ENCODE peak calls at places on chromosomes 13 and 19, in seven cellular contexts. One of them, this sample, is unnamed.

GRCh38 chr13:111850458-111850857 is 216.5 kb upstream of the SOX1 start:
- DNase-seq in left ventricle myocardium inferior: no peak
- DNase-seq in head of caudate nucleus: no peak
- DNase-seq in iris pigment epithelial cell: no peak
- DNase-seq in ELR: no peak
- DNase-seq in mucosa of descending colon: no peak
- DNase-seq in NCI-H510A: no peak
- DNase-seq in this sample: no peak

GRCh38 chr19:45637890-45638667 is 1.1 kb downstream of the EML2 start:
- DNase-seq in left ventricle myocardium inferior: no peak
- DNase-seq in head of caudate nucleus: no peak
- DNase-seq in iris pigment epithelial cell: peak; percentile 60
- DNase-seq in ELR: peak; percentile 51
- DNase-seq in mucosa of descending colon: peak; percentile 68
- DNase-seq in NCI-H510A: no peak
- DNase-seq in this sample: no peak

GRCh38 chr13:57632276-57633140 is 964 bp downstream of the PCDH17 start:
- DNase-seq in left ventricle myocardium inferior: no peak
- DNase-seq in head of caudate nucleus: peak; percentile 65
- DNase-seq in iris pigment epithelial cell: no peak
- DNase-seq in ELR: no peak
- DNase-seq in mucosa of descending colon: no peak
- DNase-seq in NCI-H510A: peak; percentile 17
- DNase-seq in this sample: peak; percentile 33

GRCh38 chr13:46575843-46576242 is 22.9 kb downstream of the LRCH1 start:
- DNase-seq in left ventricle myocardium inferior: no peak
- DNase-seq in head of caudate nucleus: no peak
- DNase-seq in iris pigment epithelial cell: peak; percentile 64
- DNase-seq in ELR: peak; percentile 84
- DNase-seq in mucosa of descending colon: no peak
- DNase-seq in NCI-H510A: no peak
- DNase-seq in this sample: no peak

GRCh38 chr19:13164370-13165090 is 14.3 kb downstream of the IER2 start:
- DNase-seq in left ventricle myocardium inferior: peak; percentile 77
- DNase-seq in head of caudate nucleus: peak; percentile 51
- DNase-seq in iris pigment epithelial cell: peak; percentile 18
- DNase-seq in ELR: peak; percentile 73
- DNase-seq in mucosa of descending colon: peak; percentile 81
- DNase-seq in NCI-H510A: peak; percentile 64
- DNase-seq in this sample: no peak

GRCh38 chr19:13022859-13023636 is 27.8 kb downstream of the NFIX start:
- DNase-seq in left ventricle myocardium inferior: peak; percentile 87
- DNase-seq in head of caudate nucleus: peak; percentile 88
- DNase-seq in iris pigment epithelial cell: peak; percentile 95
- DNase-seq in ELR: peak; percentile 92
- DNase-seq in mucosa of descending colon: peak; percentile 76
- DNase-seq in NCI-H510A: no peak
- DNase-seq in this sample: peak; percentile 75

GRCh38 chr13:73717632-73718031 is 416.6 kb downstream of the KLF12 start:
- DNase-seq in left ventricle myocardium inferior: no peak
- DNase-seq in head of caudate nucleus: no peak
- DNase-seq in iris pigment epithelial cell: peak; percentile 80
- DNase-seq in ELR: peak; percentile 41
- DNase-seq in mucosa of descending colon: no peak
- DNase-seq in NCI-H510A: no peak
- DNase-seq in this sample: no peak

GRCh38 chr19:8592231-8593009 is 15.2 kb upstream of the MYO1F start:
- DNase-seq in left ventricle myocardium inferior: peak; percentile 95
- DNase-seq in head of caudate nucleus: peak; percentile 72
- DNase-seq in iris pigment epithelial cell: peak; percentile 95
- DNase-seq in ELR: peak; percentile 75
- DNase-seq in mucosa of descending colon: peak; percentile 87
- DNase-seq in NCI-H510A: no peak
- DNase-seq in this sample: peak; percentile 74

GRCh38 chr19:7188682-7189629 is 105.3 kb downstream of the INSR start:
- DNase-seq in left ventricle myocardium inferior: no peak
- DNase-seq in head of caudate nucleus: no peak
- DNase-seq in iris pigment epithelial cell: no peak
- DNase-seq in ELR: no peak
- DNase-seq in mucosa of descending colon: no peak
- DNase-seq in NCI-H510A: peak; percentile 78
- DNase-seq in this sample: no peak

GRCh38 chr19:6590458-6591319 is at the start of gene CD70:
- DNase-seq in left ventricle myocardium inferior: no peak
- DNase-seq in head of caudate nucleus: no peak
- DNase-seq in iris pigment epithelial cell: no peak
- DNase-seq in ELR: no peak
- DNase-seq in mucosa of descending colon: peak; percentile 40
- DNase-seq in NCI-H510A: no peak
- DNase-seq in this sample: peak; percentile 37

GRCh38 chr19:41699968-41700323 is 8.5 kb upstream of the CEACAM5 start:
- DNase-seq in left ventricle myocardium inferior: no peak
- DNase-seq in head of caudate nucleus: no peak
- DNase-seq in iris pigment epithelial cell: no peak
- DNase-seq in ELR: no peak
- DNase-seq in mucosa of descending colon: peak; percentile 36
- DNase-seq in NCI-H510A: no peak
- DNase-seq in this sample: no peak

GRCh38 chr19:53945441-53945840 is 17.3 kb upstream of the CACNG8 start:
- DNase-seq in left ventricle myocardium inferior: no peak
- DNase-seq in head of caudate nucleus: no peak
- DNase-seq in iris pigment epithelial cell: peak; percentile 50
- DNase-seq in ELR: peak; percentile 33
- DNase-seq in mucosa of descending colon: no peak
- DNase-seq in NCI-H510A: no peak
- DNase-seq in this sample: no peak

GRCh38 chr13:112974125-112974524 is 5.1 kb downstream of the MCF2L start:
- DNase-seq in left ventricle myocardium inferior: peak; percentile 9
- DNase-seq in head of caudate nucleus: no peak
- DNase-seq in iris pigment epithelial cell: no peak
- DNase-seq in ELR: no peak
- DNase-seq in mucosa of descending colon: peak; percentile 16
- DNase-seq in NCI-H510A: no peak
- DNase-seq in this sample: no peak

GRCh38 chr19:56823956-56824355 is 16.6 kb downstream of the PEG3 start:
- DNase-seq in left ventricle myocardium inferior: no peak
- DNase-seq in head of caudate nucleus: no peak
- DNase-seq in iris pigment epithelial cell: no peak
- DNase-seq in ELR: no peak
- DNase-seq in mucosa of descending colon: no peak
- DNase-seq in NCI-H510A: no peak
- DNase-seq in this sample: no peak

GRCh38 chr19:1172353-1173159 is 1.5 kb downstream of the SBNO2 start:
- DNase-seq in left ventricle myocardium inferior: no peak
- DNase-seq in head of caudate nucleus: peak; percentile 58
- DNase-seq in iris pigment epithelial cell: peak; percentile 39
- DNase-seq in ELR: peak; percentile 76
- DNase-seq in mucosa of descending colon: peak; percentile 70
- DNase-seq in NCI-H510A: no peak
- DNase-seq in this sample: peak; percentile 73

GRCh38 chr19:49149652-49150105 is 5.5 kb downstream of the HRC start:
- DNase-seq in left ventricle myocardium inferior: peak; percentile 61
- DNase-seq in head of caudate nucleus: peak; percentile 70
- DNase-seq in iris pigment epithelial cell: peak; percentile 78
- DNase-seq in ELR: peak; percentile 87
- DNase-seq in mucosa of descending colon: peak; percentile 76
- DNase-seq in NCI-H510A: peak; percentile 62
- DNase-seq in this sample: peak; percentile 64

GRCh38 chr13:99617474-99618255 is 116.4 kb downstream of the TM9SF2 start:
- DNase-seq in left ventricle myocardium inferior: no peak
- DNase-seq in head of caudate nucleus: peak; percentile 49
- DNase-seq in iris pigment epithelial cell: peak; percentile 63
- DNase-seq in ELR: peak; percentile 65
- DNase-seq in mucosa of descending colon: no peak
- DNase-seq in NCI-H510A: no peak
- DNase-seq in this sample: no peak

GRCh38 chr19:6018786-6019185 is 40.8 kb upstream of the RANBP3 start:
- DNase-seq in left ventricle myocardium inferior: no peak
- DNase-seq in head of caudate nucleus: no peak
- DNase-seq in iris pigment epithelial cell: no peak
- DNase-seq in ELR: no peak
- DNase-seq in mucosa of descending colon: no peak
- DNase-seq in NCI-H510A: peak; percentile 14
- DNase-seq in this sample: no peak

GRCh38 chr19:20359933-20360720 is 193.1 kb downstream of the ZNF486 start:
- DNase-seq in left ventricle myocardium inferior: no peak
- DNase-seq in head of caudate nucleus: peak; percentile 81
- DNase-seq in iris pigment epithelial cell: no peak
- DNase-seq in ELR: no peak
- DNase-seq in mucosa of descending colon: no peak
- DNase-seq in NCI-H510A: no peak
- DNase-seq in this sample: no peak

GRCh38 chr19:23823952-23824389 is 65.3 kb upstream of the ZNF681 start:
- DNase-seq in left ventricle myocardium inferior: no peak
- DNase-seq in head of caudate nucleus: no peak
- DNase-seq in iris pigment epithelial cell: peak; percentile 12
- DNase-seq in ELR: peak; percentile 52
- DNase-seq in mucosa of descending colon: peak; percentile 48
- DNase-seq in NCI-H510A: no peak
- DNase-seq in this sample: no peak

GRCh38 chr13:90315061-90315460 is 1032.4 kb upstream of the MIR17HG start:
- DNase-seq in left ventricle myocardium inferior: no peak
- DNase-seq in head of caudate nucleus: no peak
- DNase-seq in iris pigment epithelial cell: no peak
- DNase-seq in ELR: no peak
- DNase-seq in mucosa of descending colon: no peak
- DNase-seq in NCI-H510A: no peak
- DNase-seq in this sample: no peak

GRCh38 chr13:57787058-57787791 is 155.7 kb downstream of the PCDH17 start:
- DNase-seq in left ventricle myocardium inferior: no peak
- DNase-seq in head of caudate nucleus: no peak
- DNase-seq in iris pigment epithelial cell: no peak
- DNase-seq in ELR: no peak
- DNase-seq in mucosa of descending colon: no peak
- DNase-seq in NCI-H510A: peak; percentile 30
- DNase-seq in this sample: no peak

GRCh38 chr13:47896546-47896945 is 104.5 kb downstream of the SUCLA2 start:
- DNase-seq in left ventricle myocardium inferior: no peak
- DNase-seq in head of caudate nucleus: no peak
- DNase-seq in iris pigment epithelial cell: no peak
- DNase-seq in ELR: no peak
- DNase-seq in mucosa of descending colon: no peak
- DNase-seq in NCI-H510A: no peak
- DNase-seq in this sample: no peak

GRCh38 chr13:94318418-94318817 is 161.1 kb downstream of the DCT start:
- DNase-seq in left ventricle myocardium inferior: no peak
- DNase-seq in head of caudate nucleus: no peak
- DNase-seq in iris pigment epithelial cell: peak; percentile 80
- DNase-seq in ELR: peak; percentile 28
- DNase-seq in mucosa of descending colon: no peak
- DNase-seq in NCI-H510A: no peak
- DNase-seq in this sample: no peak

GRCh38 chr19:17103177-17103576 is 27.6 kb downstream of the MYO9B start:
- DNase-seq in left ventricle myocardium inferior: no peak
- DNase-seq in head of caudate nucleus: no peak
- DNase-seq in iris pigment epithelial cell: peak; percentile 42
- DNase-seq in ELR: peak; percentile 77
- DNase-seq in mucosa of descending colon: no peak
- DNase-seq in NCI-H510A: no peak
- DNase-seq in this sample: no peak